ENCODE peak calls at places on chromosomes 7 and 10, in six cellular contexts. F is IMR-90, K is mesenchymal stem cell, M is neuronal stem cell, Z is H9, L is H1. T is an unnamed sample.

GRCh38 chr7:1466524-1467271 is 7.4 kb upstream of the MICALL2 start:
- DNase-seq in L (peak; percentile 81), Z (peak; percentile 75), M (no peak), F (peak; percentile 41), K (peak; percentile 77), T (peak; percentile 27)

GRCh38 chr7:87231243-87231642 is 11.7 kb upstream of the TMEM243 start:
- DNase-seq in F (no peak), L (no peak), Z (no peak), M (no peak), K (no peak), T (no peak)

GRCh38 chr7:95045236-95045923 is 138.0 kb downstream of the PPP1R9A start:
- DNase-seq in F (no peak), Z (peak; percentile 37), L (peak; percentile 47), K (no peak), M (no peak), T (no peak)

GRCh38 chr10:117461766-117462423 is 80.7 kb upstream of the EMX2 start:
- DNase-seq in L (no peak), K (peak; percentile 92), Z (no peak), F (peak; percentile 37), M (no peak), T (no peak)

GRCh38 chr7:41467596-41467995 is 235.3 kb downstream of the INHBA start:
- DNase-seq in L (no peak), M (no peak), F (no peak), K (no peak), Z (no peak), T (no peak)

GRCh38 chr7:70116244-70116643 is 518.0 kb downstream of the AUTS2 start:
- DNase-seq in F (no peak), L (no peak), K (no peak), Z (no peak), M (no peak), T (no peak)

GRCh38 chr10:1575481-1576244 is 161.7 kb downstream of the ADARB2 start:
- DNase-seq in Z (no peak), K (no peak), F (no peak), L (no peak), M (no peak), T (no peak)

GRCh38 chr7:50793947-50794570 is 11.4 kb upstream of the GRB10 start:
- DNase-seq in L (no peak), Z (no peak), M (no peak), F (no peak), K (no peak), T (peak; percentile 23)

GRCh38 chr7:135164357-135165021 is 6.0 kb downstream of the CYREN start:
- DNase-seq in M (no peak), K (no peak), F (no peak), Z (peak; percentile 18), L (no peak), T (peak; percentile 83)

GRCh38 chr7:1124816-1125602 is 35.0 kb downstream of the ZFAND2A start:
- DNase-seq in M (no peak), L (no peak), Z (no peak), K (no peak), F (no peak), T (no peak)

GRCh38 chr10:111098679-111099437 is 22.0 kb downstream of the ADRA2A start:
- DNase-seq in L (no peak), K (no peak), F (no peak), Z (no peak), M (no peak), T (peak; percentile 25)

GRCh38 chr7:28002638-28003037 is 178.0 kb downstream of the JAZF1 start:
- DNase-seq in K (no peak), F (peak; percentile 13), L (no peak), M (no peak), Z (no peak), T (peak; percentile 4)

GRCh38 chr10:93963434-93963833 is 30.3 kb upstream of the PLCE1 start:
- DNase-seq in F (no peak), L (no peak), Z (no peak), M (no peak), K (no peak), T (no peak)

GRCh38 chr10:114754445-114755320 is 66.9 kb upstream of the FHIP2A start:
- DNase-seq in M (no peak), K (peak; percentile 18), L (no peak), F (peak; percentile 68), Z (no peak), T (peak; percentile 33)

GRCh38 chr7:130883928-130884327 is 149.9 kb upstream of the KLF14 start:
- DNase-seq in L (peak; percentile 1), M (no peak), Z (no peak), K (no peak), F (no peak), T (no peak)

GRCh38 chr10:58486821-58487220 is 25.9 kb upstream of the BICC1 start:
- DNase-seq in Z (no peak), M (no peak), K (no peak), F (peak; percentile 29), L (no peak), T (peak; percentile 17)
- H4K91ac ChIP-seq in Z (no peak overlapping the region), M (no peak overlapping the region), K (no peak overlapping the region), F (no peak overlapping the region), L (no peak overlapping the region), T (no peak overlapping the region)

GRCh38 chr10:44185315-44185666 is 199.6 kb downstream of the CXCL12 start:
- DNase-seq in M (no peak), Z (no peak), F (no peak), K (no peak), L (no peak), T (no peak)
- H4K91ac ChIP-seq in M (no peak overlapping the region), Z (no peak overlapping the region), F (no peak overlapping the region), K (no peak overlapping the region), L (no peak overlapping the region), T (no peak overlapping the region)

GRCh38 chr7:125255793-125256192 is 326.2 kb upstream of the POT1 start:
- DNase-seq in Z (no peak), M (no peak), F (no peak), L (no peak), K (no peak), T (no peak)
- H4K91ac ChIP-seq in Z (no peak overlapping the region), M (no peak overlapping the region), F (no peak overlapping the region), L (no peak overlapping the region), K (no peak overlapping the region), T (no peak overlapping the region)

DNA sequence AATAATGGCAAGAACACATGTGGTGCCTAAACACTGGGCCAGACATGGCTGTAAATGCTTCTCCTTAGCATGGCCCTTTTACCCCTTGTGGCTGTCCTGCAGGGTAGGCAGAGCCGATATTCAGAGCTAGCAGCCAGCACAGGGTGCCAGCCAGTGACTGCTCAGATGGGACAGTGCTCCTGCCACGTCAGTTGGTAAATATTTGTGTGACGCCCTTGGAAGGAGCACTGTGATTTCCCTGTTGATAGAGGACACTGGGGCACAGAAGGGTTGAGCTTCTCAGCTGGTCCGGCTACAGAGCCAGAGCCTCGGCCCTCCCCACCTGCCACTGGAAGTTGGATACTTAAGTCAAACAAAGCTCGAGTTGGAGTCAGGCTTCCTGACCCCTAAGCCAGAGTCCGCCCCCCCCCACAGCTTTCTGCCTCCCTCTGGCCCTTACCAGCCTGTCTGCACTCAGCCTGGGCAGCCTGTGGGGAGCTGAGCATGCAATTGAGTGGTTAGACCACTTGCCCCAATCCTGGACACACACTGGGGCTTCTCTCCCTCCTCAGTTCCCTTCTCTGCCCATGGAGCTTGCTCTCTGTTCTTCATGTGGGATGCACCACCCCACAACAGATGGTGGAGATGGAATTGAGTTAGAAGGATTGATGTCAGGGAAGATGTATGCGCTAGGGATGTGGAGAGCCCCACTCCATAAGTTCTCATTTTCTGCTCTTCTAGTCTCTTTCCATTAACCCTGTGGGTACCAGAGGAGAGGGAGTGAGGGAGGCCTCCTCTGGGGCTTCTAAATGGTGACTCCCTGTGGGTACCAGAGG is 350.8 kb downstream of the PLXNA4 start:
- DNase-seq in L (no peak), K (no peak), Z (no peak), M (no peak), F (no peak), T (peak; percentile 19)
- H4K91ac ChIP-seq in L (no peak overlapping the region), K (no peak overlapping the region), Z (no peak overlapping the region), M (no peak overlapping the region), F (no peak overlapping the region), T (no peak overlapping the region)

T was measured in trophoblast cell.